ENCODE peak calls at places on chromosome 15, in seven cellular contexts. W, D, Y, J, K, M and F are unnamed samples.
A peak's percentile ranks its signal among the peaks of the same experiment; 100 is the strongest.

GRCh38 chr15:74830868-74831267 is 4.4 kb downstream of the CPLX3 start:
- DNase-seq in W (no peak), D (peak; percentile 48), Y (no peak), J (no peak), K (no peak), M (no peak), F (no peak)

GRCh38 chr15:60004846-60005351 is 788 bp downstream of the FOXB1 start:
- DNase-seq in W (no peak), D (no peak), Y (no peak), J (no peak), K (peak; percentile 39), M (peak; percentile 23), F (no peak)

GRCh38 chr15:42324308-42324707 is 35.0 kb upstream of the CAPN3 start:
- DNase-seq in W (no peak), D (no peak), Y (no peak), J (no peak), K (no peak), M (no peak), F (no peak)

GRCh38 chr15:75197062-75197630 is 4.5 kb upstream of the C15orf39 start:
- DNase-seq in W (no peak), D (no peak), Y (no peak), J (no peak), K (no peak), M (no peak), F (no peak)

GRCh38 chr15:38699633-38700230 is 135.1 kb upstream of the RASGRP1 start:
- DNase-seq in W (peak; percentile 69), D (peak; percentile 18), Y (no peak), J (peak; percentile 87), K (peak; percentile 79), M (peak; percentile 77), F (peak; percentile 79)

GRCh38 chr15:87846746-87847145 is 409.8 kb downstream of the NTRK3 start:
- DNase-seq in W (no peak), D (no peak), Y (no peak), J (no peak), K (no peak), M (no peak), F (no peak)

GRCh38 chr15:98085003-98085639 is 124.6 kb downstream of the ARRDC4 start:
- DNase-seq in W (peak; percentile 22), D (no peak), Y (no peak), J (peak; percentile 54), K (peak; percentile 84), M (peak; percentile 80), F (peak; percentile 66)

GRCh38 chr15:31268108-31268501 is 58.5 kb upstream of the KLF13 start:
- DNase-seq in W (no peak), D (peak; percentile 5), Y (no peak), J (no peak), K (no peak), M (no peak), F (no peak)

GRCh38 chr15:40908095-40908494 is 13.8 kb downstream of the VPS18 start:
- DNase-seq in W (no peak), D (no peak), Y (no peak), J (no peak), K (no peak), M (no peak), F (no peak)

GRCh38 chr15:96166223-96167200 is 164.0 kb upstream of the NR2F2 start:
- DNase-seq in W (no peak), D (no peak), Y (no peak), J (no peak), K (no peak), M (no peak), F (no peak)

GRCh38 chr15:75036269-75036668 is 12.9 kb downstream of the PPCDC start:
- DNase-seq in W (no peak), D (no peak), Y (no peak), J (no peak), K (peak; percentile 88), M (no peak), F (peak; percentile 81)

GRCh38 chr15:95948371-95948770 is 382.1 kb upstream of the NR2F2 start:
- DNase-seq in W (no peak), D (no peak), Y (no peak), J (no peak), K (no peak), M (no peak), F (no peak)

GRCh38 chr15:85019815-85020590 is 38.3 kb downstream of the PDE8A start:
- DNase-seq in W (no peak), D (no peak), Y (no peak), J (peak; percentile 72), K (peak; percentile 49), M (no peak), F (no peak)

GRCh38 chr15:31811641-31812040 is 218.7 kb upstream of the CHRNA7 start:
- DNase-seq in W (no peak), D (no peak), Y (no peak), J (no peak), K (no peak), M (no peak), F (no peak)

GRCh38 chr15:98671060-98672008 is 23.0 kb downstream of the IGF1R start:
- DNase-seq in W (no peak), D (no peak), Y (no peak), J (no peak), K (peak; percentile 58), M (peak; percentile 74), F (peak; percentile 42)